ENCODE peak calls at places on chromosomes 6 and 20, in eight cellular contexts. One of them, this sample, is unnamed.

GRCh38 chr6:154503576-154504501 is 6.6 kb downstream of the CNKSR3 start:
- ATAC-seq in T-helper 17 cell: no peak
- ATAC-seq in WTC11: peak; percentile 55
- ATAC-seq in body of pancreas: no peak
- ATAC-seq in Right ventricle myocardium inferior: no peak
- ATAC-seq in right cardiac atrium: no peak
- ATAC-seq in activated naive CD4-positive, alpha-beta T cell treated with anti-CD3 and anti-CD28 coated beads, Interleukin-2, amount 50 U/mL, for 72 hours: no peak
- ATAC-seq in lower lobe of right lung: no peak
- ATAC-seq in this sample: no peak

GRCh38 chr6:35665573-35665972 is 23.1 kb downstream of the FKBP5 start:
- ATAC-seq in body of pancreas: no peak
- ATAC-seq in Right ventricle myocardium inferior: no peak
- ATAC-seq in WTC11: no peak
- ATAC-seq in T-helper 17 cell: peak; percentile 35
- ATAC-seq in lower lobe of right lung: no peak
- ATAC-seq in right cardiac atrium: no peak
- ATAC-seq in activated naive CD4-positive, alpha-beta T cell treated with anti-CD3 and anti-CD28 coated beads, Interleukin-2, amount 50 U/mL, for 72 hours: peak; percentile 68
- ATAC-seq in this sample: no peak

GRCh38 chr6:35742842-35743241 is 6.0 kb downstream of the ARMC12 start:
- ATAC-seq in lower lobe of right lung: no peak
- ATAC-seq in right cardiac atrium: no peak
- ATAC-seq in body of pancreas: no peak
- ATAC-seq in T-helper 17 cell: no peak
- ATAC-seq in Right ventricle myocardium inferior: no peak
- ATAC-seq in activated naive CD4-positive, alpha-beta T cell treated with anti-CD3 and anti-CD28 coated beads, Interleukin-2, amount 50 U/mL, for 72 hours: no peak
- ATAC-seq in WTC11: peak; percentile 62
- ATAC-seq in this sample: no peak

GRCh38 chr20:62370115-62370806 is 3.1 kb upstream of the LAMA5 start:
- ATAC-seq in body of pancreas: no peak
- ATAC-seq in Right ventricle myocardium inferior: no peak
- ATAC-seq in lower lobe of right lung: no peak
- ATAC-seq in WTC11: no peak
- ATAC-seq in T-helper 17 cell: no peak
- ATAC-seq in activated naive CD4-positive, alpha-beta T cell treated with anti-CD3 and anti-CD28 coated beads, Interleukin-2, amount 50 U/mL, for 72 hours: peak; percentile 67
- ATAC-seq in right cardiac atrium: no peak
- ATAC-seq in this sample: no peak

GRCh38 chr6:75244063-75244575 is 518 bp upstream of the COX7A2 start:
- ATAC-seq in right cardiac atrium: no peak
- ATAC-seq in lower lobe of right lung: peak; percentile 29
- ATAC-seq in T-helper 17 cell: peak; percentile 29
- ATAC-seq in body of pancreas: peak; percentile 24
- ATAC-seq in activated naive CD4-positive, alpha-beta T cell treated with anti-CD3 and anti-CD28 coated beads, Interleukin-2, amount 50 U/mL, for 72 hours: no peak
- ATAC-seq in WTC11: no peak
- ATAC-seq in Right ventricle myocardium inferior: peak; percentile 26
- ATAC-seq in this sample: peak; percentile 7

GRCh38 chr6:45185403-45186251 is 142.5 kb upstream of the RUNX2 start:
- ATAC-seq in lower lobe of right lung: no peak
- ATAC-seq in Right ventricle myocardium inferior: no peak
- ATAC-seq in WTC11: peak; percentile 43
- ATAC-seq in body of pancreas: no peak
- ATAC-seq in activated naive CD4-positive, alpha-beta T cell treated with anti-CD3 and anti-CD28 coated beads, Interleukin-2, amount 50 U/mL, for 72 hours: peak; percentile 72
- ATAC-seq in right cardiac atrium: no peak
- ATAC-seq in T-helper 17 cell: no peak
- ATAC-seq in this sample: no peak

GRCh38 chr6:108650781-108651180 is 90.1 kb downstream of the FOXO3 start:
- ATAC-seq in activated naive CD4-positive, alpha-beta T cell treated with anti-CD3 and anti-CD28 coated beads, Interleukin-2, amount 50 U/mL, for 72 hours: no peak
- ATAC-seq in Right ventricle myocardium inferior: no peak
- ATAC-seq in body of pancreas: no peak
- ATAC-seq in T-helper 17 cell: no peak
- ATAC-seq in lower lobe of right lung: peak; percentile 17
- ATAC-seq in WTC11: peak; percentile 23
- ATAC-seq in right cardiac atrium: no peak
- ATAC-seq in this sample: peak; percentile 79

GRCh38 chr20:8428988-8429387 is 296.9 kb downstream of the PLCB1 start:
- ATAC-seq in Right ventricle myocardium inferior: no peak
- ATAC-seq in T-helper 17 cell: no peak
- ATAC-seq in WTC11: no peak
- ATAC-seq in lower lobe of right lung: no peak
- ATAC-seq in body of pancreas: no peak
- ATAC-seq in right cardiac atrium: no peak
- ATAC-seq in activated naive CD4-positive, alpha-beta T cell treated with anti-CD3 and anti-CD28 coated beads, Interleukin-2, amount 50 U/mL, for 72 hours: peak; percentile 63
- ATAC-seq in this sample: no peak

GRCh38 chr20:33858666-33859065 is 47.5 kb downstream of the CHMP4B start:
- ATAC-seq in lower lobe of right lung: no peak
- ATAC-seq in body of pancreas: no peak
- ATAC-seq in right cardiac atrium: no peak
- ATAC-seq in activated naive CD4-positive, alpha-beta T cell treated with anti-CD3 and anti-CD28 coated beads, Interleukin-2, amount 50 U/mL, for 72 hours: no peak
- ATAC-seq in Right ventricle myocardium inferior: no peak
- ATAC-seq in T-helper 17 cell: peak; percentile 41
- ATAC-seq in WTC11: no peak
- ATAC-seq in this sample: no peak

This sample was measured in esophagus mucosa.